ENCODE peak calls at places on chromosome 4, in nine cellular contexts. W, X, Y, S, G, B, A, M and H are unnamed samples.

GRCh38 chr4:26325191-26325590 is 4.4 kb downstream of the RBPJ start:
- DNase-seq in W (no peak), X (no peak), Y (no peak), S (no peak), G (no peak), B (peak; percentile 78), A (no peak), M (no peak), H (no peak)

GRCh38 chr4:82352825-82353370 is 20.9 kb downstream of the HNRNPD start:
- DNase-seq in W (no peak), X (no peak), Y (no peak), S (no peak), G (no peak), B (no peak), A (no peak), M (no peak), H (no peak)

GRCh38 chr4:141248029-141248428 is 27.3 kb downstream of the ZNF330 start:
- DNase-seq in W (no peak), X (no peak), Y (no peak), S (no peak), G (no peak), B (peak; percentile 71), A (no peak), M (no peak), H (no peak)

GRCh38 chr4:28675582-28675981 is 1814.9 kb downstream of the STIM2 start:
- DNase-seq in W (no peak), X (no peak), Y (no peak), S (no peak), G (no peak), B (no peak), A (no peak), M (no peak), H (no peak)

GRCh38 chr4:12041828-12042227 is 613.1 kb upstream of the HS3ST1 start:
- DNase-seq in W (no peak), X (no peak), Y (peak; percentile 17), S (no peak), G (no peak), B (peak; percentile 50), A (no peak), M (no peak), H (no peak)

GRCh38 chr4:61723492-61723891 is 523.4 kb downstream of the ADGRL3 start:
- DNase-seq in W (no peak), X (no peak), Y (no peak), S (no peak), G (no peak), B (no peak), A (no peak), M (no peak), H (no peak)

GRCh38 chr4:179803857-179804256 is 2361.6 kb upstream of the AGA start:
- DNase-seq in W (no peak), X (no peak), Y (no peak), S (no peak), G (no peak), B (no peak), A (no peak), M (no peak), H (no peak)

GRCh38 chr4:137116144-137116543 is 416.1 kb downstream of the PCDH18 start:
- DNase-seq in W (no peak), X (no peak), Y (no peak), S (no peak), G (no peak), B (no peak), A (no peak), M (no peak), H (no peak)

GRCh38 chr4:94581766-94582165 is 130.0 kb downstream of the PDLIM5 start:
- DNase-seq in W (no peak), X (no peak), Y (no peak), S (no peak), G (no peak), B (no peak), A (no peak), M (no peak), H (no peak)

DNA sequence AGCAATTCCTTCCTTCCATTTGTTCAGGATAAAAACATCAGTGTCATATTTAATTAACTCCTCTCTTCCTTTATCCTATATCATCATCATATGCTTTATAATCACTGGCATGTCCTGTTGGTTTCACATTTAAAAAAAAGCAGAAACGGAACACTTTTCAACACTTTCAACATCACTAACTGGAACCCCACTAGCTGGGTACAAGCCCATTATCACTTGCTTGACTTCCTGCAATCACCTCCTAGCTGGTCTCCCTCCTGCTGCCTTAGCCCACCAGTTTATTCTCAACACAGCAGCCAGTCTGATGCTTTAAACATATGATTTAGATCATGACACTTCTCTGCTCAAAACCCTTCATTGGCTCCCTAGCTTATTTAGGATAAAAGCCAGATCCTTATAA is 116.4 kb upstream of the LSM6 start:
- DNase-seq in W (no peak), X (no peak), Y (no peak), S (no peak), G (no peak), B (peak; percentile 5), A (no peak), M (no peak), H (no peak)
- TF ChIP-seq POLR2A in W (peak; percentile 62), X (no peak), Y (no peak), S (no peak), G (no peak), B (no peak), A (no peak), M (no peak), H (no peak)

DNA sequence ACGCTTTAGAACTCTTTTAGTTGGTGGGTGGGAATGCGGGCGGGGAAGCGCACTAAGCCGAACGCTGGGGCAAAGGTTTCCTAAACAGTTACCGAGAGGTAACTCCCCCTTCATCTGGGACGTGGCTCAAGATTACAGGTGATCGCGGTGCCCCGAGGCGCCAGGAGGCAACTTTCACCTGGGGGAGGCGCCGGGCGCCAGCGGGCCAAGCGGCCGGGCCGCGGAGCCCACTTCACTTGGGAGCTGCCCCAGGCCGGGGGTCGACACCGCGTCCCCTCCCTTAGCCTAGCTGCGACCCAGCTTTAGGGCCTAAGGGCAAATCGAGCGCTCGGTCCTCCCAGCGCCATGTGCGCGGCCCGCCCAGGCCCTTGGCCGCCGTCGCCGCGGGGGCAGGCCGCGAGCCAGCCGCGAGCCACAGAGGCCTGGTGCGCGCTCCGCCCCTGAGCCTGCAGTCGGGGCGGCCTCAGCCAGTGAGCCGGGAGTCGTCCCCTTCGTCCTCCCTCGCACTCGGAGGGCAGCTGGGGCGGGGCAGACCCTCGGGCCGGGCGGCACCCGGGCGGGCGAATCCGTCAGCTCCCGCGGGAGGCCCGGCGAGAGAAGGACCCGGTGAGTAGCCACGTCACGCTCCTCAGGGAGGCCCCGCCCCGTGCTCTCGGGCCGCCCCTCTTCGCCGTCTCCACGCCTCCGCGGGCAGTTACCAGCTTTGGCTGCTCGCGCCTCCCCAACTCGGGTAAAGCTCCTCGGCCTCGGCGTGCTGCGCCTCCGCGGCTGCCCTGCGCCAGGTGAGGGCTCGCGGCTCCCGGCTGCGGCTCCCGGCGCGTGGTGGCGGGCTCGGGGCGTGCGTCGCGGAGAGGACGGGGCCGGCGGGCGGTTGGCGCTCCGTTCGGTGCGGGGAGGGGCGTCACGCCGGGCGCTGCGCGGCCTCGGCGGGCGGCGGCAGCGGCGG is at the start of gene LARP1B:
- DNase-seq in W (peak; percentile 89), X (peak; percentile 97), Y (peak; percentile 96), S (peak; percentile 92), G (peak; percentile 83), B (peak; percentile 98), A (peak; percentile 97), M (peak; percentile 97), H (peak; percentile 94)
- TF ChIP-seq POLR2A in W (peak; percentile 82), X (peak; percentile 84), Y (peak; percentile 90), S (peak; percentile 91), G (peak; percentile 78), B (peak; percentile 87), A (peak; percentile 84), M (peak; percentile 94), H (peak; percentile 94)

DNA sequence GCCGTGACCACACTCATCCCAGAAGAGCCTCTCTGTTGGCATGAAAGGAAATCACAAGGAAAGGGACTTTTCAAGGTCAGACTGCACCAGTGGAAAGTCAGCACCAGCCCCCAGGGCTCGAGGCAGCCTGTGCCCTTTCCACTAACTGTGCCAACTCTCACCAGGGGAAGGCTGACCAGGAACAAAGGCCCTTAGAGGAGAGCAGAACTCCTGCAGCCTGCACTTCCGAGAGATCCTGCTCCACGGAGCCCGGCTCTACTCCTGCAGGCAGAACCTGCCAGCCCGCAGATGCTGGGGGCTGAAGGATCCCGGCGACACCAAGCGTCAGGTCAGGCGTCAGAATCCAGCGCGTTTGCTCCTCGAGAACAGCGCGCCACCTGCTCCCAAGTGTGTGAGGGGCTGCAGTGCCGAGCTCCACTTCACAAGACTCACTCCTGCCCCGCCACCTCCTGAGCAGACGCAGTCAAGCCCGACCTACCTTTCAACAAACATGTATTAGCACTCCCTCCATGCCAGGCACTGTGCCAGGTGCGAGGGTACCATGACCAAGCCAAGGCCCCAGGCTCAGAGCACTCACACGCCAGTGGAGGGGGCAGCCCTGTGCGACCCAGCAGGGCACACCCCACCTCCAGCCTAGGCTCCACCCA is 13.6 kb upstream of the HELT start:
- DNase-seq in W (no peak), X (no peak), Y (no peak), S (no peak), G (no peak), B (no peak), A (peak; percentile 21), M (no peak), H (no peak)
- TF ChIP-seq POLR2A in W (no peak), X (no peak), Y (no peak), S (no peak), G (no peak), B (no peak), A (no peak), M (no peak), H (no peak)

DNA sequence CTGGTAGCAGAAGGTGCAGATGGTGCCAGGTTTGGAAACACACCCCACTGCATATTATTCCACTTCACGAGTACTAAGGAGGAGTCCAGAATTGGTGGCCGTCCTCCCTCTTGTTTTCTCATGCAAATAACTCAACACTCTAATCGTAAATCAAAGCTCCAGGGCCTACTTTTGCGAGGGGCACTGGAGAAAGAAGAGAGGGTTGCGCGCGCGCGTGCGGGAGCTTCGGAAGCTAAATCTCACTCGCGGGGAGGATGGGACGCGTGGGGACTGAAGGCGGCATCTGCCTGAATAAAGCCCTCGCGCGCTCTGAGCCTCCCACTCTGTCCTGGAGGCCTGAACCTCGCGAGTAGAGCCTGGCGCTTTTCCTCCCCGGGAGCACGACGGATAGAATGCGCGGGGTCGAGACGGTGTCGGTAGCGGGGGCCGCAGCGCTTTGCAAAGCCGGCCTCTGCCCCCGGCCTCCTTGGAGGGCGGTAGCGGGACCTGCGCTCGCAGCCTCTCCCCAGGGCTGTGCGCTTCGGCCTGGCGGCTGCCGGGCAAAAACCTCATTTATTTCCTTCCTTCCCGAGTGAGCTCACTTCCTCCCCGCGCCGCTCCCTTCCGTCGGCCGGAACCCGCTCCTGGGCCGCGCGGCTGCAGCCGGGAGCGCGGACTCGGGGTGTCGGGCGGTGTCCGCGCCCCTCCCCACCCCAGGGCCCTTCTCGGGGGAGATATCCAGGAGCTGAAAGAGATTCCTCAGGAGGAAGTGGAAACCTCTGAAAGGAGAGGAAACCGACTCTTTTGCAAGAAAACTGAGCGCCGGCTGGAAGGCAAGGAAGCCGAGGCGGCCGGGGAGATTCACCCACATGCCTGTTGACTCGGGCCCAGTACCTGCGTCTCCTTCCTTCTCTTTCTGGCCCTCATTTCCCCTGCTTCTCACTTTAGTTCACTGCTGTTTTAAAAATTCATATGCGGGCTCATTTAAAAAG is 20.7 kb downstream of the HAND2 start:
- DNase-seq in W (no peak), X (no peak), Y (peak; percentile 72), S (no peak), G (no peak), B (no peak), A (no peak), M (no peak), H (peak; percentile 70)
- TF ChIP-seq POLR2A in W (no peak), X (no peak), Y (peak; percentile 58), S (no peak), G (no peak), B (no peak), A (peak; percentile 21), M (no peak), H (peak; percentile 74)